ENCODE peak calls at places on chromosome 7, in seven cellular contexts. W is H9, S is IMR-90, M is mesenchymal stem cell, E is mesendoderm, R is H1, N is trophoblast cell. H is an unnamed sample. For H3K27me3, the result is how much of the 10 kb centered on the place peaks cover.

GRCh38 chr7:130299909-130300308 is 6.9 kb downstream of the CPA4 start:
- DNase-seq in W (no peak), S (no peak), M (no peak), E (no peak), R (no peak), N (no peak), H (no peak)

GRCh38 chr7:130309986-130310385 is 17.0 kb downstream of the CPA4 start:
- DNase-seq in W (no peak), S (no peak), M (no peak), E (no peak), R (no peak), N (no peak), H (no peak)

GRCh38 chr7:90629306-90629918 is 33.3 kb downstream of the CDK14 start:
- DNase-seq in W (no peak), S (peak), M (peak), E (peak), R (no peak), N (peak), H (peak)

GRCh38 chr7:41732279-41733062 is 29.6 kb upstream of the INHBA start:
- DNase-seq in W (no peak), S (peak), M (no peak), E (peak), R (no peak), N (peak), H (no peak)

GRCh38 chr7:21336743-21337142 is 91.1 kb upstream of the SP4 start:
- DNase-seq in W (no peak), S (no peak), M (no peak), E (no peak), R (no peak), N (no peak), H (no peak)

GRCh38 chr7:146654048-146654447 is 537.4 kb downstream of the CNTNAP2 start:
- DNase-seq in W (no peak), S (no peak), M (peak), E (peak), R (no peak), N (no peak), H (no peak)

GRCh38 chr7:112481833-112482669 is 1.3 kb downstream of the LSMEM1 start:
- DNase-seq in W (peak), S (peak), M (peak), E (peak), R (peak), N (peak), H (no peak)

GRCh38 chr7:73822319-73823173 is 8.2 kb upstream of the CLDN4 start:
- DNase-seq in W (no peak), S (peak), M (peak), E (peak), R (no peak), N (peak), H (no peak)

GRCh38 chr7:37311282-37311868 is 137.3 kb downstream of the ELMO1 start:
- DNase-seq in W (no peak), S (peak), M (peak), E (no peak), R (no peak), N (peak), H (no peak)

GRCh38 chr7:138449580-138449979 is 10.5 kb upstream of the TRIM24 start:
- DNase-seq in W (peak), S (no peak), M (no peak), E (peak), R (no peak), N (no peak), H (no peak)

GRCh38 chr7:326845-327304 is 36.9 kb downstream of the FOXL3 start:
- DNase-seq in W (no peak), S (peak), M (no peak), E (no peak), R (no peak), N (no peak), H (no peak)

GRCh38 chr7:139603896-139604295 is 80.4 kb downstream of the CLEC2L start:
- DNase-seq in W (no peak), S (no peak), M (no peak), E (no peak), R (no peak), N (no peak), H (no peak)

GRCh38 chr7:95335093-95335492 is 10.8 kb upstream of the PON1 start:
- DNase-seq in W (no peak), S (peak), M (peak), E (no peak), R (no peak), N (peak), H (no peak)

GRCh38 chr7:42661312-42661711 is 250.6 kb downstream of the C7orf25 start:
- DNase-seq in W (no peak), S (no peak), M (peak), E (no peak), R (no peak), N (peak), H (no peak)

GRCh38 chr7:4707134-4707651 is 25.1 kb downstream of the FOXK1 start:
- DNase-seq in W (peak), S (no peak), M (peak), E (peak), R (peak), N (no peak), H (peak)

GRCh38 chr7:55484834-55485233 is 87.5 kb downstream of the VOPP1 start:
- DNase-seq in W (peak), S (no peak), M (no peak), E (no peak), R (no peak), N (no peak), H (no peak)

GRCh38 chr7:69177941-69178494 is 420.3 kb upstream of the AUTS2 start:
- DNase-seq in W (no peak), S (no peak), M (no peak), E (peak), R (no peak), N (no peak), H (no peak)

GRCh38 chr7:22765609-22766008 is 38.6 kb downstream of the IL6 start:
- DNase-seq in W (no peak), S (no peak), M (no peak), E (no peak), R (no peak), N (no peak), H (no peak)

GRCh38 chr7:77453531-77453930 is 37.4 kb upstream of the GSAP start:
- DNase-seq in W (no peak), S (peak), M (no peak), E (no peak), R (no peak), N (no peak), H (no peak)

GRCh38 chr7:107946881-107947280 is 55.9 kb downstream of the DLD start:
- DNase-seq in W (no peak), S (no peak), M (no peak), E (no peak), R (no peak), N (peak), H (no peak)

GRCh38 chr7:142712617-142712957 is 36.7 kb upstream of the PRSS1 start:
- DNase-seq in W (no peak), S (no peak), M (no peak), E (no peak), R (no peak), N (no peak), H (no peak)

GRCh38 chr7:86914468-86915054 is 144.9 kb downstream of the ELAPOR2 start:
- DNase-seq in W (no peak), S (peak), M (peak), E (peak), R (no peak), N (peak), H (no peak)

GRCh38 chr7:25326466-25327156 is 98.3 kb upstream of the NPVF start:
- DNase-seq in W (no peak), S (no peak), M (no peak), E (no peak), R (no peak), N (no peak), H (no peak)

GRCh38 chr7:29243777-29244655 is 49.4 kb downstream of the CHN2 start:
- DNase-seq in W (peak), S (no peak), M (no peak), E (peak), R (peak), N (peak), H (no peak)
- H3K27me3 ChIP-seq in W (under half), S (under half), M (under half), E (under half), R (under half), N (under half), H (under half)

DNA sequence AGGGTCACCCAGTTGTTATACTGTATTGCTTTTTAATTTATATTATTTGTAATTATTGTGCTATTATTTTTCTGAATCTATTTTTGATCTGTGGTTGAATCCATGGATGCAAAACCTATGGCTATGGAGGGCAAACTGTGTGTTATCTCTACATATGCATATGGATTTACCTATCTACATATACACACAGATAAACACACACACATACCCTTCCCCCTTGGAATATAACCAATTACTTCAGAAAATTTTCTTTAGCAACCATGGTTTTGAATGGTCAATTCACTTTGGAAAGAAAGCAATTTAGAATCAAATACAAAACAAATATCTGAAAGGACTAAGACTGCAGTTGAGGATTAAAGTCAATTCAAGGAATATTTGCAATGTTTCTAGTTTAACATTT is 39.1 kb downstream of the MTPN start:
- DNase-seq in W (no peak), S (no peak), M (no peak), E (no peak), R (no peak), N (no peak), H (no peak)
- H4K8ac ChIP-seq in W (no peak), S (no peak), M (no peak), E (no peak), R (no peak), N (no peak), H (no peak)

GRCh38 chr7:133712544-133712943 is 414.6 kb upstream of the LRGUK start:
- DNase-seq in W (no peak), S (no peak), M (no peak), E (no peak), R (no peak), N (no peak), H (no peak)
- H2BK120ac ChIP-seq in W (no peak), S (no peak), M (no peak), E (no peak), R (no peak), N (no peak), H (no peak)

GRCh38 chr7:105330526-105330925 is 58.2 kb downstream of the SRPK2 start:
- DNase-seq in W (no peak), S (no peak), M (no peak), E (no peak), R (no peak), N (no peak), H (no peak)
- H3K27me3 ChIP-seq in W (under half), S (under half), M (under half), E (under half), R (under half), N (under half), H (under half)

GRCh38 chr7:48173983-48174382 is 2.7 kb downstream of the ABCA13 start:
- DNase-seq in W (no peak), S (peak), M (no peak), E (no peak), R (no peak), N (no peak), H (no peak)
- H4K8ac ChIP-seq in W (no peak), S (no peak), M (no peak), E (no peak), R (no peak), N (no peak), H (no peak)

DNA sequence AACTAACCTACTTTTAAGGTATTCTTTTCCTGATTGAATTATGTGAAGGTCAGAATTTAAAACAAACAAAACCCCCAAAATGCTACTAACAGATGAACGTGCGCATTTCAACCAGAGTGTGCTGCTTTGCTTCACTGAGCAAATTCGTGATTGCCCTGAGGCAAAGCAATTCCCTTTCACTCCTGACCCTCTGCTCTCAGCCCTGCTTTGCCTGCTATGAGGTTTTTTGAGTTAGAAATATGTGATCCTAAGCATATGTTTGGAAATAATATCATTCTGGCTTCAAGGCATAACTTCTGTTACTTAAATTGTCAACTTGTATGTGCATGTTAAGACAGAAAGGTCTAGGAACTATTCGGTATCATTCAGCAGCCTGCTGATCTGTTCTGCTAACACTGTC is 124.2 kb downstream of the GNAT3 start:
- DNase-seq in W (no peak), S (no peak), M (peak), E (peak), R (no peak), N (peak), H (no peak)
- H2BK120ac ChIP-seq in W (no peak), S (no peak), M (no peak), E (no peak), R (no peak), N (no peak), H (no peak)

GRCh38 chr7:27170494-27170811 is 3.7 kb downstream of the HOXA10 start:
- DNase-seq in W (no peak), S (no peak), M (no peak), E (no peak), R (no peak), N (no peak), H (no peak)
- H3K27me3 ChIP-seq in W (half or more), S (half or more), M (under half), E (half or more), R (half or more), N (half or more), H (half or more)

DNA sequence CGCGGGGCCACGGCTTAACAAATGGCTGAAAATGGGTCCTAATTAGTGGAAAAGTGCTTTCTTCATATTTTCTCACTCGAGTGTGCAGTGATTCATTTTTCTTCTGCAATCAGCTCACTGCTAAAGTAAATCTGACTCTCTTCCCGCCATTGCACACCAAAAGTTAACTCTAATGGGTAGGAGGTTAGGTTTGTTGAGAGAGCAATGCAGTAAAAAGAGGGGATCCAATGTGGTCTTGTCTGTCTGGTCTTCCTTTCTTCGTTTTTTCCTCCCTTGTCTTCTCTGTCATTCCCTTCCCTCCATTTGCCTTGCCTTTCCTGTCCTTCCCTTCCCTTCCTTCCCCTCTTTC is 4.6 kb downstream of the IKZF1 start:
- DNase-seq in W (no peak), S (no peak), M (no peak), E (no peak), R (no peak), N (no peak), H (no peak)
- H4K8ac ChIP-seq in W (no peak), S (no peak), M (no peak), E (no peak), R (no peak), N (no peak), H (no peak)

DNA sequence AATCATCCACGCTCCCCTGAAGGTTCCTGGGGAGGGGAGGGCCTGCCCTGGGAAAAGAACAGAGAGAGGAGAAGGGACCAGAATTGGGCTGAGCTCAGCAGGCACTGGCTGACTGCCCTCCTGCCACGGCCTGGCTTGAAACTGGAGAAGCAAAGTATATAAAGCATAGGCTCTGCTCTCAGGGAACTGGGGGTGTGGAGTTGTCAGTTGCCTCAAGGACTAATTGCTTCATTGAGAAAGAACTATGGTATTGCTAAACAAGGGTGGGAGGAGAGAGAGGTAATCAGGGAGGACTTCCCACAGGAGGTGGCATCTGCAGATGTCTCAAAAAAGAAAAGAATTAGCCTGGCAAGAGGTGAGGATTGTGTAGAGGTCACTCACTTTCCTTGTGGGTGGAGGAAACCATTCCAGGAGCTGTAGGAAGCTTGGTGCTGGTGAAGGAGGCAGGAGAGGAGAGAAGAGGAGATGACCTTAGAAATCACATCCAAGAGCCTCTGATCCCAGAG is 2.2 kb downstream of the PILRB start:
- DNase-seq in W (no peak), S (no peak), M (no peak), E (no peak), R (no peak), N (no peak), H (no peak)
- H2BK120ac ChIP-seq in W (no peak), S (no peak), M (no peak), E (no peak), R (no peak), N (no peak), H (no peak)

H was measured in neuronal stem cell.